ENCODE peak calls at places on chromosomes 16 and 17, in six cellular contexts. Z is heart left ventricle, V is tibial nerve, E is Peyer's patch, X is thyroid gland, D is esophagus squamous epithelium. G is an unnamed sample. For H3K4me1, the result is how much of the 10 kb centered on the place peaks cover.

GRCh38 chr16:1979271-1980025 is 1.8 kb downstream of the NOXO1 start:
- DNase-seq in D (no peak), E (peak), Z (no peak), X (peak), V (no peak), G (no peak)

GRCh38 chr16:67104061-67104460 is 5.7 kb upstream of the PHAF1 start:
- DNase-seq in X (peak), D (no peak), E (no peak), Z (no peak), V (no peak), G (no peak)

GRCh38 chr16:572865-573650 is 3.3 kb downstream of the PIGQ start:
- DNase-seq in D (no peak), E (no peak), V (no peak), Z (no peak), X (no peak), G (no peak)

GRCh38 chr17:76997981-76998531 is 129.9 kb downstream of the MGAT5B start:
- DNase-seq in D (no peak), Z (no peak), E (peak), X (no peak), V (no peak), G (no peak)

GRCh38 chr17:79051306-79051705 is 23.3 kb upstream of the ENGASE start:
- DNase-seq in D (no peak), Z (no peak), E (no peak), V (no peak), X (no peak), G (no peak)

GRCh38 chr16:57000271-57001025 is 11.1 kb downstream of the NLRC5 start:
- DNase-seq in D (no peak), E (peak), V (no peak), X (peak), Z (peak), G (no peak)

GRCh38 chr16:72876221-72876620 is 171.7 kb downstream of the ZFHX3 start:
- DNase-seq in Z (peak), V (peak), D (no peak), E (peak), X (no peak), G (no peak)

GRCh38 chr16:28321700-28322411 is 29.5 kb downstream of the SBK1 start:
- DNase-seq in Z (no peak), V (no peak), D (no peak), E (peak), X (peak), G (no peak)

GRCh38 chr16:56514845-56515244 is 5.0 kb downstream of the BBS2 start:
- DNase-seq in Z (no peak), X (no peak), E (no peak), D (no peak), V (no peak), G (no peak)

GRCh38 chr17:81302324-81302723 is 7.2 kb upstream of the SLC38A10 start:
- DNase-seq in Z (no peak), X (no peak), V (no peak), D (no peak), E (no peak), G (no peak)

GRCh38 chr17:41687828-41688640 is 651 bp upstream of the EIF1 start:
- DNase-seq in E (peak), V (peak), X (peak), Z (peak), D (no peak), G (no peak)

GRCh38 chr17:70111201-70111600 is 36.2 kb downstream of the KCNJ16 start:
- DNase-seq in X (no peak), D (no peak), E (no peak), Z (no peak), V (no peak), G (no peak)

GRCh38 chr16:86751081-86752030 is 173.0 kb downstream of the FOXL1 start:
- DNase-seq in E (no peak), V (no peak), D (no peak), X (no peak), Z (no peak), G (no peak)

GRCh38 chr17:42325026-42325425 is 36.7 kb downstream of the STAT5A start:
- DNase-seq in Z (no peak), X (peak), E (no peak), V (no peak), D (no peak), G (no peak)

GRCh38 chr17:79811036-79811887 is 14.4 kb upstream of the CBX8 start:
- DNase-seq in Z (no peak), D (no peak), V (no peak), X (no peak), E (no peak), G (no peak)

GRCh38 chr17:34539881-34540280 is 39.5 kb upstream of the TMEM132E start:
- DNase-seq in V (no peak), X (no peak), E (no peak), D (no peak), Z (no peak), G (no peak)

GRCh38 chr16:70396209-70396904 is 42.5 kb downstream of the ST3GAL2 start:
- DNase-seq in D (no peak), X (peak), V (no peak), Z (no peak), E (peak), G (no peak)

GRCh38 chr17:75457047-75457654 is 716 bp downstream of the TMEM94 start:
- DNase-seq in E (no peak), X (peak), V (no peak), Z (peak), D (no peak), G (no peak)

GRCh38 chr16:76985362-76985761 is 205.6 kb upstream of the MON1B start:
- DNase-seq in D (no peak), E (no peak), X (no peak), Z (no peak), V (no peak), G (no peak)

GRCh38 chr16:66045626-66046025 is 320.9 kb upstream of the CDH5 start:
- DNase-seq in D (no peak), Z (no peak), X (no peak), E (no peak), V (no peak), G (no peak)

GRCh38 chr16:12426122-12426521 is 377.6 kb downstream of the CPPED1 start:
- DNase-seq in E (no peak), X (no peak), V (no peak), Z (no peak), D (no peak), G (no peak)

GRCh38 chr16:81940781-81941560 is 70.3 kb downstream of the SDR42E1 start:
- DNase-seq in V (no peak), E (no peak), Z (no peak), X (no peak), D (no peak), G (peak)

DNA sequence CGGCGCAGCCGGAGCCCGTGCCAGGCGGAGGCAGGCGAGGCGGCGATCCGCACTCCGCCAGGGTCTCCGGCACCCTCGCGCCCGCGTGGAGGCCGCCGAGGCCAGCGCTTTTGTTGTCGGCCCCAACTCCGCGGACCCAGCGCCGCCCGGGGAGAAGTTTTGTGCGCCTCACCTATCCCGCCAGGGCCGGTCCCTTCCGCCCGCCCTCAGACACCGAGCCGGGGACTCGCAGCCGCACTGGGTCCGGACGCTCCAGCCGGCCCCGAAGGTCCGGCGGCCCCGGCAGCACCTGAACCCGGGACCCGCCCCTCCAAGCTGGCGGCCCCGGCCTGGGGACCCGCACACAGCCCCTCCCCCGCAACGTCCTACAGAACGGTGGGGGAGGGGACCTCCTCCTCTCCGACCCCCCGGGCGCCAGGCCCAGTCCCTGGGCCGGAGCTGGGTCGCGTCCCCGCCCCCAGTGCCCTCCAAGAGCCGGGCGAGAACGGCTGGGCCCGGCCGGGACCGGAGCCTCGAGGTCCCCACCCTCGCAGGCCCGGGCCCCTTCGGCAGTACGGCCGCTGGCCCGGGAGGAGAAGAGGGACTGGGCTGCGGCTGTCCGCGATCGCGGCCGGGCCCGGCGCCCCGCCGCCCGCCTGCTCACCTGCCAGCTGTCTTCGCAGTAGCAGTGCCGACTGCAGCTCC is 705 bp downstream of the UBE2G1 start:
- DNase-seq in X (peak), D (no peak), E (peak), Z (peak), V (no peak), G (no peak)
- TF ChIP-seq POLR2A in X (no peak), D (no peak), E (no peak), Z (no peak), V (no peak), G (no peak)

DNA sequence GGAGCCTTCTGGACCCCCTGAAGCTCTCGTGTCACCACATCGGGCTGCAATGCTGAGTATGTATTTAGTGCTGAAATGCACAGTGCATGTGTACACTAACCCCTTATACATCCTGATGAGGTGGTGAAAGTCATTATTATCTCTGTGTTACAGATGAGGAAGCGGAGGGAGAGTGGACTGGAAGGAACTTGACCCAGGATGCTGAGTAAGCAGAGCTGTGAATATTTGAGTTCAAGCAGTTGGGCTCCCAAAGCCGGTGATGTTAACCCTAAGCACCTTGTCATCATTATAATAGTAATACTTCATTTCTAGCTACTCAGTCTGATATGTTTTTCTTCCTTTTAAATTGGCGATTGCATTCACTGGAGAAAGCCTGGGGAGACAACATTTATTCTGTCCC is 25.9 kb upstream of the NKD1 start:
- DNase-seq in E (no peak), V (no peak), X (no peak), D (no peak), Z (no peak), G (no peak)
- H3K4me1 ChIP-seq in E (under half), V (under half), X (under half), D (under half), Z (under half), G (under half)

GRCh38 chr17:48554412-48555090 is 9.6 kb upstream of the HOXB2 start:
- DNase-seq in Z (no peak), V (no peak), E (no peak), X (no peak), D (no peak), G (no peak)
- TF ChIP-seq CTCF in Z (no peak), V (no peak), E (no peak), X (no peak), D (no peak), G (no peak)

GRCh38 chr16:89565256-89565505 is 4.7 kb downstream of the RPL13 start:
- DNase-seq in E (no peak), D (no peak), X (no peak), Z (no peak), V (no peak), G (no peak)
- TF ChIP-seq POLR2A in E (no peak), D (no peak), X (no peak), Z (no peak), V (no peak), G (no peak)

GRCh38 chr17:62822080-62822904 is 14.2 kb upstream of the MARCHF10 start:
- DNase-seq in X (peak), D (no peak), Z (no peak), V (no peak), E (no peak), G (no peak)

GRCh38 chr17:62826956-62827355 is 18.8 kb upstream of the MARCHF10 start:
- DNase-seq in X (no peak), Z (no peak), D (no peak), E (no peak), V (no peak), G (no peak)

GRCh38 chr17:62825182-62825581 is 17.1 kb upstream of the MARCHF10 start:
- DNase-seq in E (no peak), D (no peak), X (no peak), Z (no peak), V (no peak), G (no peak)

GRCh38 chr17:62823111-62823895 is 15.2 kb upstream of the MARCHF10 start:
- DNase-seq in E (no peak), X (peak), D (no peak), Z (no peak), V (no peak), G (no peak)

GRCh38 chr17:62824290-62825135 is 16.4 kb upstream of the MARCHF10 start:
- DNase-seq in Z (no peak), D (no peak), E (no peak), V (no peak), X (no peak), G (peak)
- H3K4me1 ChIP-seq in Z (under half), D (under half), E (under half), V (under half), X (under half), G (under half)

GRCh38 chr16:48334325-48334724 is 50.9 kb downstream of the SIAH1 start:
- DNase-seq in E (no peak), X (no peak), Z (no peak), V (no peak), D (no peak), G (no peak)
- TF ChIP-seq CTCF in E (no peak), X (no peak), Z (no peak), V (no peak), D (no peak), G (no peak)

DNA sequence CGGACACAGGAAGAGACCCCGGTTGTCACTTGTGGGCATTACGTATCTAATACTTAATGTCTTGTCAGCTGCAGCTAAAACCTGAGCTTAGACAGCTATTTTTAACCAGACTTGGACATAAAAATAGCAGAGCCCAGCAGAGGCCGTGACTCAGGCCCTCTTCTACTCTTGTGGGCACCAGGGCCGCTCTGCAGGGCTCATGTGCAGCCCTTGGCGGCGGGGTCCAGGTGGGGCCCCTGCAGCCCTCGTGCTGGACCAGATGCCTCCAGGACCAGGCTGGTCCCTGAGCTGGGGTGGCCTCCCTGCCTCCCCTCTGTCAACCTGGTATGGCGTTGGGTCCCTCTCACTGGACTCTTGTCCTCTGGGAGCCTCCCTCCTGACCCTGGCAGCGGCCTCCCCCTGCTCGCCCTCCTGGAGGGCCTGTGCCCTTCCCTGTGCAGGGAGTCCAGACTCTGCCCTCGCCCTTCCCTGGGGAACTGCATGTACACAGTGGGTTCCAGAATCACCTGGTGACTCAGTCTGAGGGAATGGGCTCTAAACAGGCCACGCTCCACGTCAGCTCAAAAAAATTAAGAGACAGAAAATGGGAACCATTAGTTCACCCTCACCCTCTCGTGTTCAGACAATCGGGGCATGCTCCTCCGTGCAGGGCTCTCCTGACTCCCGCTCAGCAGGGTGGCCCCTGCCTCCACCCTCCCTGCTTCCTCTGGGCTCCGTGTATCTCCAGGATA is 9.7 kb downstream of the CDK5R1 start:
- DNase-seq in X (no peak), D (no peak), E (no peak), Z (no peak), V (no peak), G (no peak)
- TF ChIP-seq POLR2A in X (no peak), D (no peak), E (no peak), Z (no peak), V (no peak), G (no peak)

DNA sequence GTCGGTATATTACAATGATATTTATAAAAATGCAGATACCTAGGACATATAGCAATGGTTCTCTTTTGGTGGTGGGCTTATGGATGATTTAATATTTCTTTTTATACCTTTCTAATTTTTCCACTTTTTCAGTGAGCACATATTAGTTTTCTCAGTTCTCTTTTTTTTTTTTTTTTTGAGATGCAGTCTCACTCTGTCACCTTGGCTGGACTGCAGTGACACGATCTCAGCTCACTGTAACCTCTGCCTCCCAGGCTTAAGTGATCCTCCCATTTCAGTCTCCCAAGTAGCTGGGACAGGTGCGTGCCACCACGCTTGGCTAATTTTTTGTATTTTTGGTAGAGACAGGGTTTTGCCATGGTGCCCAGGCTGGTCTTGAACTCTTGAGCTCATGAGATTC is 15.1 kb downstream of the MAP3K14 start:
- DNase-seq in E (no peak), V (no peak), D (no peak), X (no peak), Z (no peak), G (no peak)
- H3K4me1 ChIP-seq in E (under half), V (under half), D (half or more), X (under half), Z (under half), G (half or more)

G was measured in vagina.